ENCODE peak calls at places on chromosomes 3 and 15, in six cellular contexts. One of them, this sample, is unnamed.

GRCh38 chr15:76951161-76951714 is 19.7 kb downstream of the RCN2 start:
- DNase-seq in left ventricle myocardium inferior: no peak
- DNase-seq in lower leg skin: no peak
- DNase-seq in PC-9: no peak
- DNase-seq in fibroblast of villous mesenchyme: no peak
- DNase-seq in adrenal gland: no peak
- DNase-seq in this sample: no peak

GRCh38 chr3:71484452-71484851 is 99.1 kb downstream of the FOXP1 start:
- DNase-seq in left ventricle myocardium inferior: no peak
- DNase-seq in lower leg skin: no peak
- DNase-seq in PC-9: no peak
- DNase-seq in fibroblast of villous mesenchyme: no peak
- DNase-seq in adrenal gland: no peak
- DNase-seq in this sample: no peak

GRCh38 chr3:129944709-129945108 is 29.8 kb upstream of the TRH start:
- DNase-seq in left ventricle myocardium inferior: no peak
- DNase-seq in lower leg skin: no peak
- DNase-seq in PC-9: no peak
- DNase-seq in fibroblast of villous mesenchyme: no peak
- DNase-seq in adrenal gland: no peak
- DNase-seq in this sample: no peak

GRCh38 chr3:168991813-168992212 is 671.7 kb downstream of the MECOM start:
- DNase-seq in left ventricle myocardium inferior: no peak
- DNase-seq in lower leg skin: no peak
- DNase-seq in PC-9: no peak
- DNase-seq in fibroblast of villous mesenchyme: no peak
- DNase-seq in adrenal gland: no peak
- DNase-seq in this sample: no peak

GRCh38 chr15:66603301-66604179 is 37.7 kb upstream of the LCTL start:
- DNase-seq in left ventricle myocardium inferior: peak
- DNase-seq in lower leg skin: no peak
- DNase-seq in PC-9: no peak
- DNase-seq in fibroblast of villous mesenchyme: peak
- DNase-seq in adrenal gland: peak
- DNase-seq in this sample: peak

GRCh38 chr15:72227192-72227586 is 3.8 kb downstream of the PKM start:
- DNase-seq in left ventricle myocardium inferior: no peak
- DNase-seq in lower leg skin: no peak
- DNase-seq in PC-9: peak
- DNase-seq in fibroblast of villous mesenchyme: peak
- DNase-seq in adrenal gland: peak
- DNase-seq in this sample: peak

GRCh38 chr15:71802770-71803169 is 7.6 kb upstream of the NR2E3 start:
- DNase-seq in left ventricle myocardium inferior: no peak
- DNase-seq in lower leg skin: no peak
- DNase-seq in PC-9: no peak
- DNase-seq in fibroblast of villous mesenchyme: no peak
- DNase-seq in adrenal gland: no peak
- DNase-seq in this sample: no peak

GRCh38 chr3:186509423-186509822 is 34.8 kb downstream of the CRYGS start:
- DNase-seq in left ventricle myocardium inferior: no peak
- DNase-seq in lower leg skin: no peak
- DNase-seq in PC-9: no peak
- DNase-seq in fibroblast of villous mesenchyme: no peak
- DNase-seq in adrenal gland: no peak
- DNase-seq in this sample: no peak

GRCh38 chr3:13532085-13532484 is 16.8 kb upstream of the FBLN2 start:
- DNase-seq in left ventricle myocardium inferior: peak
- DNase-seq in lower leg skin: peak
- DNase-seq in PC-9: no peak
- DNase-seq in fibroblast of villous mesenchyme: peak
- DNase-seq in adrenal gland: no peak
- DNase-seq in this sample: peak

GRCh38 chr3:117774130-117774529 is 1064.6 kb downstream of the TUSC7 start:
- DNase-seq in left ventricle myocardium inferior: no peak
- DNase-seq in lower leg skin: no peak
- DNase-seq in PC-9: no peak
- DNase-seq in fibroblast of villous mesenchyme: no peak
- DNase-seq in adrenal gland: no peak
- DNase-seq in this sample: no peak

GRCh38 chr3:14360123-14360881 is 42.1 kb upstream of the SLC6A6 start:
- DNase-seq in left ventricle myocardium inferior: no peak
- DNase-seq in lower leg skin: no peak
- DNase-seq in PC-9: no peak
- DNase-seq in fibroblast of villous mesenchyme: peak
- DNase-seq in adrenal gland: no peak
- DNase-seq in this sample: peak

GRCh38 chr15:62059818-62060115 is 480 bp downstream of the VPS13C start:
- DNase-seq in left ventricle myocardium inferior: peak
- DNase-seq in lower leg skin: no peak
- DNase-seq in PC-9: peak
- DNase-seq in fibroblast of villous mesenchyme: peak
- DNase-seq in adrenal gland: peak
- DNase-seq in this sample: peak

GRCh38 chr15:80251505-80252280 is at the start of gene CTXND1:
- DNase-seq in left ventricle myocardium inferior: no peak
- DNase-seq in lower leg skin: no peak
- DNase-seq in PC-9: no peak
- DNase-seq in fibroblast of villous mesenchyme: no peak
- DNase-seq in adrenal gland: no peak
- DNase-seq in this sample: no peak

GRCh38 chr15:28004143-28005003 is 94.7 kb downstream of the OCA2 start:
- DNase-seq in left ventricle myocardium inferior: no peak
- DNase-seq in lower leg skin: peak
- DNase-seq in PC-9: no peak
- DNase-seq in fibroblast of villous mesenchyme: no peak
- DNase-seq in adrenal gland: peak
- DNase-seq in this sample: no peak

GRCh38 chr15:69997701-69998273 is 99.9 kb downstream of the TLE3 start:
- DNase-seq in left ventricle myocardium inferior: peak
- DNase-seq in lower leg skin: peak
- DNase-seq in PC-9: peak
- DNase-seq in fibroblast of villous mesenchyme: no peak
- DNase-seq in adrenal gland: no peak
- DNase-seq in this sample: peak

GRCh38 chr3:160090653-160091052 is 102.0 kb downstream of the IL12A start:
- DNase-seq in left ventricle myocardium inferior: no peak
- DNase-seq in lower leg skin: no peak
- DNase-seq in PC-9: no peak
- DNase-seq in fibroblast of villous mesenchyme: no peak
- DNase-seq in adrenal gland: no peak
- DNase-seq in this sample: no peak

GRCh38 chr3:44926172-44926571 is 49.8 kb downstream of the ZDHHC3 start:
- DNase-seq in left ventricle myocardium inferior: no peak
- DNase-seq in lower leg skin: no peak
- DNase-seq in PC-9: no peak
- DNase-seq in fibroblast of villous mesenchyme: no peak
- DNase-seq in adrenal gland: no peak
- DNase-seq in this sample: no peak
- TF ChIP-seq CTCF in left ventricle myocardium inferior: no peak
- TF ChIP-seq CTCF in lower leg skin: no peak
- TF ChIP-seq CTCF in PC-9: no peak
- TF ChIP-seq CTCF in fibroblast of villous mesenchyme: no peak
- TF ChIP-seq CTCF in adrenal gland: no peak
- TF ChIP-seq CTCF in this sample: no peak

DNA sequence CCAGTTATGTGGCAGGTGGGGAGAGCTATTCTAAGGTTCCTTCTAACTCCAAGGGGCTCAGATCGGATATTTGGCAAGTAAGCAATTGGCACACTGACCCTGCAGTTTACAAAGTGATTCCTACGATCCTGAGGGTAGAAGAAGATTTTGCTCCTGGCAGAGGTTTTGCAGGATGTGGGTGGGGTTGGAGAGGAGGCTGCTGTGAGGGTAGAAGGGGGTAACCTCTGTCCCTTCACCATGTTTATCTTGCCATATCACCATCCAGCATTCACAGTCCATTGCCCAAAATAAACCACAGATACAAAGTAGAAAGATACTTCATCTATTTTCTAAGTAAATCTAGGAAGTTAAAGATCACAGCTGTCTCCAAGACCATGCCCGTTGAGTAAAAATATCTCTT is 51.5 kb downstream of the LIPC start:
- DNase-seq in left ventricle myocardium inferior: no peak
- DNase-seq in lower leg skin: no peak
- DNase-seq in PC-9: no peak
- DNase-seq in fibroblast of villous mesenchyme: no peak
- DNase-seq in adrenal gland: no peak
- DNase-seq in this sample: no peak
- H3K4me3 ChIP-seq in left ventricle myocardium inferior: no peak
- H3K4me3 ChIP-seq in lower leg skin: no peak
- H3K4me3 ChIP-seq in PC-9: no peak
- H3K4me3 ChIP-seq in fibroblast of villous mesenchyme: no peak
- H3K4me3 ChIP-seq in adrenal gland: no peak
- H3K4me3 ChIP-seq in this sample: no peak

GRCh38 chr15:84812842-84813241 is 4.3 kb upstream of the ALPK3 start:
- DNase-seq in left ventricle myocardium inferior: no peak
- DNase-seq in lower leg skin: no peak
- DNase-seq in PC-9: no peak
- DNase-seq in fibroblast of villous mesenchyme: no peak
- DNase-seq in adrenal gland: peak
- DNase-seq in this sample: no peak

GRCh38 chr15:84811828-84812227 is 5.3 kb upstream of the ALPK3 start:
- DNase-seq in left ventricle myocardium inferior: no peak
- DNase-seq in lower leg skin: no peak
- DNase-seq in PC-9: no peak
- DNase-seq in fibroblast of villous mesenchyme: no peak
- DNase-seq in adrenal gland: peak
- DNase-seq in this sample: no peak

GRCh38 chr15:84813435-84813834 is 3.7 kb upstream of the ALPK3 start:
- DNase-seq in left ventricle myocardium inferior: no peak
- DNase-seq in lower leg skin: no peak
- DNase-seq in PC-9: no peak
- DNase-seq in fibroblast of villous mesenchyme: no peak
- DNase-seq in adrenal gland: no peak
- DNase-seq in this sample: no peak

GRCh38 chr15:84810073-84810840 is 6.9 kb upstream of the ALPK3 start:
- DNase-seq in left ventricle myocardium inferior: no peak
- DNase-seq in lower leg skin: no peak
- DNase-seq in PC-9: no peak
- DNase-seq in fibroblast of villous mesenchyme: no peak
- DNase-seq in adrenal gland: no peak
- DNase-seq in this sample: peak

GRCh38 chr15:84811151-84811550 is 6.0 kb upstream of the ALPK3 start:
- DNase-seq in left ventricle myocardium inferior: no peak
- DNase-seq in lower leg skin: no peak
- DNase-seq in PC-9: no peak
- DNase-seq in fibroblast of villous mesenchyme: no peak
- DNase-seq in adrenal gland: peak
- DNase-seq in this sample: no peak
- TF ChIP-seq CTCF in left ventricle myocardium inferior: no peak
- TF ChIP-seq CTCF in lower leg skin: no peak
- TF ChIP-seq CTCF in PC-9: no peak
- TF ChIP-seq CTCF in fibroblast of villous mesenchyme: no peak
- TF ChIP-seq CTCF in adrenal gland: no peak
- TF ChIP-seq CTCF in this sample: no peak

DNA sequence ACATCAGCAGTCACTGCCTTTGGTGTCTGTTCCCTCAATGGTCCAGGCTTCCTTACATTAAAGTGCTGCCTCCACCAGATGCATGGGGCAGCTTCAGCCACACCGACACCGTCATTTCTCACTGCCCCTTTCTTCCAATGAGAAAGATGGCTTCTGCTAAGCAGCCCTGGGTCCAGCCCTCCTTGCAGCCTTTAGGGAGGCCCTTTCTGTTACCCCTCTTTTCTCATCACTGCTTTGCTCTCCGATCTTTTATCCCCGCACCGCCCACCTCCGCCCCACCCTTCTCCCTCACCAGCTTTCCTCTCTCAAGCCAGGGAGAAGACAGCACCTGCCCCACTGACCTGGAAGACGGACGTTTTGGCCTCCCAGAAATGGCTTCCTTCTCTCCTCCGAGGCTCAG is 28.2 kb upstream of the CXCR6 start:
- DNase-seq in left ventricle myocardium inferior: no peak
- DNase-seq in lower leg skin: no peak
- DNase-seq in PC-9: no peak
- DNase-seq in fibroblast of villous mesenchyme: no peak
- DNase-seq in adrenal gland: no peak
- DNase-seq in this sample: no peak
- H3K4me3 ChIP-seq in left ventricle myocardium inferior: no peak
- H3K4me3 ChIP-seq in lower leg skin: no peak
- H3K4me3 ChIP-seq in PC-9: no peak
- H3K4me3 ChIP-seq in fibroblast of villous mesenchyme: no peak
- H3K4me3 ChIP-seq in adrenal gland: no peak
- H3K4me3 ChIP-seq in this sample: no peak

GRCh38 chr15:85618956-85619491 is 175.7 kb downstream of the KLHL25 start:
- DNase-seq in left ventricle myocardium inferior: peak
- DNase-seq in lower leg skin: peak
- DNase-seq in PC-9: no peak
- DNase-seq in fibroblast of villous mesenchyme: peak
- DNase-seq in adrenal gland: peak
- DNase-seq in this sample: peak

GRCh38 chr15:85614059-85614458 is 180.7 kb downstream of the KLHL25 start:
- DNase-seq in left ventricle myocardium inferior: no peak
- DNase-seq in lower leg skin: no peak
- DNase-seq in PC-9: no peak
- DNase-seq in fibroblast of villous mesenchyme: peak
- DNase-seq in adrenal gland: no peak
- DNase-seq in this sample: no peak

GRCh38 chr15:85616549-85616948 is 178.2 kb downstream of the KLHL25 start:
- DNase-seq in left ventricle myocardium inferior: no peak
- DNase-seq in lower leg skin: no peak
- DNase-seq in PC-9: no peak
- DNase-seq in fibroblast of villous mesenchyme: no peak
- DNase-seq in adrenal gland: no peak
- DNase-seq in this sample: peak

GRCh38 chr15:85620321-85621044 is 174.2 kb downstream of the KLHL25 start:
- DNase-seq in left ventricle myocardium inferior: no peak
- DNase-seq in lower leg skin: peak
- DNase-seq in PC-9: no peak
- DNase-seq in fibroblast of villous mesenchyme: peak
- DNase-seq in adrenal gland: no peak
- DNase-seq in this sample: peak

GRCh38 chr15:85615930-85616329 is 178.8 kb downstream of the KLHL25 start:
- DNase-seq in left ventricle myocardium inferior: no peak
- DNase-seq in lower leg skin: no peak
- DNase-seq in PC-9: no peak
- DNase-seq in fibroblast of villous mesenchyme: peak
- DNase-seq in adrenal gland: no peak
- DNase-seq in this sample: peak
- TF ChIP-seq CTCF in left ventricle myocardium inferior: peak
- TF ChIP-seq CTCF in lower leg skin: no peak
- TF ChIP-seq CTCF in PC-9: no peak
- TF ChIP-seq CTCF in fibroblast of villous mesenchyme: peak
- TF ChIP-seq CTCF in adrenal gland: peak
- TF ChIP-seq CTCF in this sample: peak

GRCh38 chr15:40506964-40507571 is 36.3 kb downstream of the CHST14 start:
- DNase-seq in left ventricle myocardium inferior: peak
- DNase-seq in lower leg skin: peak
- DNase-seq in PC-9: peak
- DNase-seq in fibroblast of villous mesenchyme: peak
- DNase-seq in adrenal gland: peak
- DNase-seq in this sample: peak
- H3K4me3 ChIP-seq in left ventricle myocardium inferior: peak
- H3K4me3 ChIP-seq in lower leg skin: no peak
- H3K4me3 ChIP-seq in PC-9: no peak
- H3K4me3 ChIP-seq in fibroblast of villous mesenchyme: peak
- H3K4me3 ChIP-seq in adrenal gland: peak
- H3K4me3 ChIP-seq in this sample: peak

GRCh38 chr3:8421267-8421666 is 80.4 kb upstream of the LMCD1 start:
- DNase-seq in left ventricle myocardium inferior: no peak
- DNase-seq in lower leg skin: no peak
- DNase-seq in PC-9: no peak
- DNase-seq in fibroblast of villous mesenchyme: no peak
- DNase-seq in adrenal gland: no peak
- DNase-seq in this sample: no peak
- TF ChIP-seq CTCF in left ventricle myocardium inferior: no peak
- TF ChIP-seq CTCF in lower leg skin: no peak
- TF ChIP-seq CTCF in PC-9: no peak
- TF ChIP-seq CTCF in fibroblast of villous mesenchyme: no peak
- TF ChIP-seq CTCF in adrenal gland: no peak
- TF ChIP-seq CTCF in this sample: peak